ENCODE peak calls at places on chromosome 6, in five cellular contexts. V is prostate gland, C is hepatocyte, K is breast epithelium, Y is trophoblast cell. X is an unnamed sample.
A peak's percentile ranks its signal among the peaks of the same experiment; 100 is the strongest.

GRCh38 chr6:34633256-34633655 is 63.3 kb downstream of the ILRUN start:
- DNase-seq in V (no peak), C (no peak), K (no peak), Y (no peak), X (no peak)

GRCh38 chr6:100512203-100512862 is 47.6 kb upstream of the SIM1 start:
- DNase-seq in V (no peak), C (no peak), K (no peak), Y (peak; percentile 67), X (no peak)

GRCh38 chr6:12009904-12010634 is 2.0 kb upstream of the HIVEP1 start:
- DNase-seq in V (no peak), C (no peak), K (no peak), Y (no peak), X (no peak)

GRCh38 chr6:90293319-90293937 is 3.2 kb downstream of the BACH2 start:
- DNase-seq in V (no peak), C (no peak), K (no peak), Y (no peak), X (no peak)

GRCh38 chr6:161254126-161254753 is 19.6 kb downstream of the AGPAT4 start:
- DNase-seq in V (no peak), C (peak; percentile 32), K (no peak), Y (no peak), X (no peak)

GRCh38 chr6:27873101-27874030 is 38.8 kb downstream of the OR2B2 start:
- DNase-seq in V (peak; percentile 53), C (peak; percentile 35), K (no peak), Y (peak; percentile 39), X (peak; percentile 60)

GRCh38 chr6:14665827-14666724 is 548.5 kb downstream of the CD83 start:
- DNase-seq in V (no peak), C (peak; percentile 32), K (no peak), Y (peak; percentile 89), X (no peak)

GRCh38 chr6:167590193-167590592 is 236.5 kb upstream of the AFDN start:
- DNase-seq in V (no peak), C (no peak), K (peak; percentile 8), Y (no peak), X (no peak)

GRCh38 chr6:141677598-141678211 is 455.0 kb upstream of the GJE1 start:
- DNase-seq in V (no peak), C (peak; percentile 63), K (no peak), Y (no peak), X (no peak)

GRCh38 chr6:48412656-48413055 is 301.7 kb upstream of the PTCHD4 start:
- DNase-seq in V (no peak), C (no peak), K (no peak), Y (no peak), X (no peak)

GRCh38 chr6:56046576-56046975 is 171.2 kb upstream of the BMP5 start:
- DNase-seq in V (no peak), C (no peak), K (peak; percentile 74), Y (no peak), X (no peak)

GRCh38 chr6:150271172-150271500 is 97.7 kb upstream of the IYD start:
- DNase-seq in V (no peak), C (no peak), K (no peak), Y (no peak), X (no peak)

GRCh38 chr6:150271501-150272263 is 97.1 kb upstream of the IYD start:
- DNase-seq in V (no peak), C (no peak), K (no peak), Y (no peak), X (no peak)

GRCh38 chr6:150269130-150269856 is 99.5 kb upstream of the IYD start:
- DNase-seq in V (no peak), C (no peak), K (no peak), Y (no peak), X (no peak)

GRCh38 chr6:150270330-150271052 is 98.3 kb upstream of the IYD start:
- DNase-seq in V (no peak), C (no peak), K (no peak), Y (no peak), X (no peak)

DNA sequence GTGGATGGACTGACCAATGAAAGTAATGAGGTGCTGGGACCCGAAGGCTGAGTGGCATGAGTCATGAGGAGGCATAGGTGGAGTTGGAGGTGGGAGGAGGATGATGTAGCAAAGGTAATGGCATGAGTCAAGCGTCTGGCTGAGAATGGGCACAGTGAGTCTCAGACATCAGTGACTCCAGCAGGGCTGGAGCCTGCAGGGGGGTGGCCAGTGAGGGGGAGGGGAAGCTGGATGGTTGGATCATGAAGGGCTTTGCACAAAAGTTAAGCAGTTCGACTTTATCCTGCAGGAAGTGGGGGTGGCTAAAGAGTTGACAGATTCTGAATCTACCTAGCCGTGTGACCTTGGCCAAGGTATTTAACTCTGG is 99.0 kb upstream of the IYD start:
- DNase-seq in V (no peak), C (peak; percentile 72), K (no peak), Y (peak; percentile 68), X (no peak)
- H3K4me1 ChIP-seq in V (no peaks in the 10 kb centered on the region), C (no peaks in the 10 kb centered on the region), K (no peaks in the 10 kb centered on the region), Y (peaks cover 7% of the 10 kb centered on the region), X (no peaks in the 10 kb centered on the region)

GRCh38 chr6:17719323-17720041 is 12.8 kb upstream of the NUP153 start:
- DNase-seq in V (no peak), C (no peak), K (no peak), Y (peak; percentile 41), X (no peak)

GRCh38 chr6:17712573-17712972 is 5.8 kb upstream of the NUP153 start:
- DNase-seq in V (no peak), C (peak; percentile 12), K (no peak), Y (no peak), X (no peak)

GRCh38 chr6:17710331-17710730 is 3.6 kb upstream of the NUP153 start:
- DNase-seq in V (no peak), C (no peak), K (no peak), Y (peak; percentile 54), X (no peak)

GRCh38 chr6:17714177-17714576 is 7.5 kb upstream of the NUP153 start:
- DNase-seq in V (no peak), C (no peak), K (no peak), Y (no peak), X (no peak)

DNA sequence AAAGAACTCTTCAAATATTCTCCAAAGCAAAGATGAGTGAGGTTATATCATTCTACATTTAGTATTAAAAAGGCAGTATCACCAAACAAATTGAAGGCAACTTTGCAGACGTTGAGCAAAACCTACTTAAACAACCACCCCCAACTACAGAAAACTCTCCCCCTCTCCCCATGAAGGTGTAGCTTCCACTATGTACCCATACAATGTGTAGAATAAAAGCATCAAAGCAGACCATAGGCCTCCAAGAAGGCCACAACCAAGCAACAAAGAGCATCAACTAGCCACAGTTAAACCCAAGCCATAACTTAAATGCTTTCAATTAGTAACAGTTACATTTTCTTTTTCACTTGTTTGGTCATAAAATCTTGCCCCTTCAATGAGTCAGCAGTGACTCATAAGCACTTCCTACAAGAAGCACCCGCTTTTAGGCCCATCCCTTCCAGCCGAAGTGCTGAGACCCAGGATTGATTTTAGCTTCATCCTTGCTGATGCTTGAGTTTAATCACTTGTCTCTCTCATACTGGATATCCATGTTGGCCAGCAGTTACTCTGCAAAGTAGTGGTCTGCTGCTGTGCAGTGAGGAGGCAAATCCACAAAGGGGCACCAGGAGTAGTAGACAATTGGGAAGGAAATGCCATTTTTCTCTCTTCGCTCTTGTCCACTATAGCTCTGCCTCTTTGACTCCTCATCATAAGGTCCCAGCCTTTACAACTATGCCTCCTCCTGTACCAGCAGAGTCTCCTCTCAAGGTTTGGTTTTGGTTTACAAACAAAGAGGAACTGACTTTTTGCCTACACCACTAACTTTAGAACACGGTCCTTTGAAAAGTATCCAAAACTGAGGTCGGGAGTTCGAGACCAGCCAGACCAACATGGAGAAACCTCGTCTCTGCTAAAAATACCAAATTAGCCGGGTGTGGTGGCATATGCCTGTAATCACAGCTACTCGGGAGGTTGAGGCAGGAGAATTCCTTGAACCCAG is 8.4 kb upstream of the NUP153 start:
- DNase-seq in V (no peak), C (peak; percentile 35), K (no peak), Y (no peak), X (no peak)
- H3K4me3 ChIP-seq in V (no peak overlapping the region), C (no peak overlapping the region), K (no peak overlapping the region), Y (no peak overlapping the region), X (no peak overlapping the region)

DNA sequence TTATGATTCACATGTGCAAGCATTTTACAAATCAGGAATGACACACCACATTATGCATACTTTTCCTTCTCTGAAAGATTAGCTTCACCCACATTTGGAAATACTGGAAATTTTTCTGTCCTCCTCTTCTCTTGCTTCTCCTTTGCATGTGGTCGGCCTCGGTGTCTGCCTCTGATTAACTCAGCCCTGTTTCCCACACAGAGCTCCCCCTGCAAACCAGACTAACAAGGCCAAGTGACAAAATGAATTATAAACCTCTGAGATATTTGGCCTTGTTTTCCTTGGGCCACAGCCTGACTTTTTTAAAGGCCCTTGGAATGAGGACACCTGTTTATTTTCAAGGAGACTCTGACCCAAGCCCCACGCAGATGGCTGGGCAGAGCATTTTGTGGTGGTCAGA is 9.0 kb upstream of the CCN6 start:
- DNase-seq in V (no peak), C (no peak), K (no peak), Y (peak; percentile 50), X (no peak)
- H3K36me3 ChIP-seq in V (no peaks in the 10 kb centered on the region), C (no peaks in the 10 kb centered on the region), K (no peaks in the 10 kb centered on the region), Y (no peaks in the 10 kb centered on the region), X (no peaks in the 10 kb centered on the region)

GRCh38 chr6:87794922-87795885 is 93.2 kb upstream of the AKIRIN2 start:
- DNase-seq in V (no peak), C (no peak), K (no peak), Y (peak; percentile 42), X (no peak)

GRCh38 chr6:87798393-87799278 is 96.6 kb upstream of the AKIRIN2 start:
- DNase-seq in V (no peak), C (peak; percentile 36), K (no peak), Y (no peak), X (no peak)

GRCh38 chr6:87803784-87804183 is 101.8 kb upstream of the AKIRIN2 start:
- DNase-seq in V (no peak), C (no peak), K (no peak), Y (no peak), X (no peak)

GRCh38 chr6:87799651-87800050 is 97.6 kb upstream of the AKIRIN2 start:
- DNase-seq in V (no peak), C (no peak), K (no peak), Y (no peak), X (no peak)
- H3K4me1 ChIP-seq in V (no peaks in the 10 kb centered on the region), C (no peaks in the 10 kb centered on the region), K (no peaks in the 10 kb centered on the region), Y (no peaks in the 10 kb centered on the region), X (no peaks in the 10 kb centered on the region)

GRCh38 chr6:165665384-165665672 is 2.3 kb upstream of the PDE10A start:
- DNase-seq in V (no peak), C (no peak), K (no peak), Y (no peak), X (no peak)

GRCh38 chr6:165662671-165663282 is at the start of gene PDE10A:
- DNase-seq in V (no peak), C (peak; percentile 56), K (no peak), Y (peak; percentile 57), X (peak; percentile 23)

GRCh38 chr6:165663283-165663735 is 268 bp upstream of the PDE10A start:
- DNase-seq in V (no peak), C (peak; percentile 47), K (no peak), Y (peak; percentile 83), X (no peak)

GRCh38 chr6:165664553-165665383 is 1.7 kb upstream of the PDE10A start:
- DNase-seq in V (no peak), C (no peak), K (no peak), Y (no peak), X (no peak)

GRCh38 chr6:165663736-165664552 is 903 bp upstream of the PDE10A start:
- DNase-seq in V (no peak), C (no peak), K (no peak), Y (no peak), X (no peak)
- H3K4me3 ChIP-seq in V (peak overlapping the region; percentile 45), C (peak overlapping the region; percentile 82), K (peak overlapping the region; percentile 66), Y (peak overlapping the region; percentile 84), X (peak overlapping the region; percentile 24)